ENCODE peak calls at places on chromosomes 13 and 19, in five cellular contexts. Q, E, K, Z and J are unnamed samples.

GRCh38 chr19:2271516-2272103 is 10.4 kb downstream of the PEAK3 start:
- DNase-seq in Q (peak; percentile 94), E (peak; percentile 93), K (no peak), Z (no peak), J (peak; percentile 82)

GRCh38 chr13:101139076-101139475 is 277.2 kb downstream of the NALCN start:
- DNase-seq in Q (peak; percentile 39), E (peak; percentile 48), K (no peak), Z (no peak), J (peak; percentile 14)

GRCh38 chr13:41751277-41751676 is 209.6 kb downstream of the VWA8 start:
- DNase-seq in Q (peak; percentile 42), E (peak; percentile 56), K (no peak), Z (peak; percentile 53), J (peak; percentile 40)

GRCh38 chr19:35253316-35254286 is 4.8 kb downstream of the LSR start:
- DNase-seq in Q (no peak), E (no peak), K (no peak), Z (no peak), J (no peak)

GRCh38 chr13:25046274-25046984 is 49.5 kb upstream of the PABPC3 start:
- DNase-seq in Q (no peak), E (no peak), K (no peak), Z (no peak), J (no peak)

GRCh38 chr19:5804516-5805464 is at the start of gene NRTN:
- DNase-seq in Q (no peak), E (no peak), K (no peak), Z (peak; percentile 33), J (no peak)

GRCh38 chr13:50202485-50202884 is 187.2 kb downstream of the KCNRG start:
- DNase-seq in Q (no peak), E (no peak), K (no peak), Z (no peak), J (no peak)

GRCh38 chr19:49895566-49896297 is 955 bp downstream of the IL4I1 start:
- DNase-seq in Q (no peak), E (no peak), K (no peak), Z (no peak), J (no peak)

GRCh38 chr19:8371011-8371804 is 7.3 kb downstream of the ANGPTL4 start:
- DNase-seq in Q (no peak), E (no peak), K (no peak), Z (no peak), J (no peak)

GRCh38 chr19:29677001-29677781 is 11.9 kb downstream of the PLEKHF1 start:
- DNase-seq in Q (no peak), E (no peak), K (no peak), Z (no peak), J (no peak)

GRCh38 chr13:26656919-26657318 is 99.4 kb downstream of the WASF3 start:
- DNase-seq in Q (peak; percentile 70), E (peak; percentile 61), K (peak; percentile 68), Z (no peak), J (peak; percentile 20)

GRCh38 chr13:114076329-114076761 is 56.1 kb downstream of the RASA3 start:
- DNase-seq in Q (no peak), E (no peak), K (no peak), Z (no peak), J (no peak)

GRCh38 chr13:31267126-31267784 is 67.5 kb downstream of the B3GLCT start:
- DNase-seq in Q (no peak), E (no peak), K (no peak), Z (peak; percentile 27), J (no peak)

GRCh38 chr13:57629821-57630235 is 1.7 kb upstream of the PCDH17 start:
- DNase-seq in Q (peak; percentile 67), E (peak; percentile 80), K (no peak), Z (peak; percentile 92), J (peak; percentile 64)

GRCh38 chr13:89982406-89983085 is 1364.9 kb upstream of the MIR17HG start:
- DNase-seq in Q (peak; percentile 39), E (peak; percentile 54), K (no peak), Z (no peak), J (peak; percentile 40)

GRCh38 chr19:48741222-48741999 is 1.0 kb upstream of the RASIP1 start:
- DNase-seq in Q (no peak), E (no peak), K (no peak), Z (peak; percentile 65), J (no peak)

GRCh38 chr19:58154287-58154678 is 3.7 kb upstream of the ZNF329 start:
- DNase-seq in Q (peak; percentile 55), E (peak; percentile 67), K (no peak), Z (peak; percentile 35), J (peak; percentile 50)

GRCh38 chr13:49936943-49937273 is 768 bp upstream of the SPRYD7 start:
- DNase-seq in Q (no peak), E (no peak), K (no peak), Z (no peak), J (peak; percentile 3)

GRCh38 chr13:29165840-29166239 is 345.7 kb downstream of the MTUS2 start:
- DNase-seq in Q (peak; percentile 1), E (no peak), K (no peak), Z (no peak), J (peak; percentile 25)

GRCh38 chr19:4660181-4660791 is 9.9 kb downstream of the MYDGF start:
- DNase-seq in Q (no peak), E (no peak), K (no peak), Z (no peak), J (no peak)

GRCh38 chr19:12782424-12783225 is 7.3 kb upstream of the HOOK2 start:
- DNase-seq in Q (peak; percentile 82), E (peak; percentile 79), K (no peak), Z (peak; percentile 95), J (peak; percentile 83)

GRCh38 chr19:49911381-49912145 is 14.9 kb upstream of the IL4I1 start:
- DNase-seq in Q (no peak), E (peak; percentile 20), K (no peak), Z (no peak), J (no peak)

GRCh38 chr19:44939668-44940067 is 2.4 kb upstream of the APOC4 start:
- DNase-seq in Q (peak; percentile 30), E (peak; percentile 29), K (no peak), Z (no peak), J (peak; percentile 11)

GRCh38 chr19:49152218-49152550 is 3.0 kb downstream of the HRC start:
- DNase-seq in Q (no peak), E (no peak), K (no peak), Z (no peak), J (no peak)

GRCh38 chr13:39881887-39882286 is 226.4 kb downstream of the COG6 start:
- DNase-seq in Q (peak; percentile 30), E (peak; percentile 30), K (peak; percentile 4), Z (no peak), J (peak; percentile 80)

GRCh38 chr19:6402834-6403608 is 10.1 kb upstream of the GTF2F1 start:
- DNase-seq in Q (peak; percentile 75), E (peak; percentile 79), K (peak; percentile 45), Z (no peak), J (peak; percentile 54)

GRCh38 chr19:21585491-21585890 is 80.1 kb downstream of the ZNF429 start:
- DNase-seq in Q (no peak), E (no peak), K (no peak), Z (no peak), J (no peak)

GRCh38 chr19:21587549-21587948 is 82.1 kb downstream of the ZNF429 start:
- DNase-seq in Q (no peak), E (no peak), K (no peak), Z (no peak), J (no peak)

GRCh38 chr19:21586341-21587116 is 81.1 kb downstream of the ZNF429 start:
- DNase-seq in Q (no peak), E (no peak), K (no peak), Z (no peak), J (no peak)

GRCh38 chr19:21588202-21588601 is 82.8 kb downstream of the ZNF429 start:
- DNase-seq in Q (no peak), E (no peak), K (no peak), Z (no peak), J (no peak)

GRCh38 chr19:21587117-21587461 is 81.7 kb downstream of the ZNF429 start:
- DNase-seq in Q (no peak), E (no peak), K (no peak), Z (peak; percentile 38), J (no peak)
- H3K4me3 ChIP-seq in Q (no peak overlapping the region), E (no peak overlapping the region), K (no peak overlapping the region), Z (peak overlapping the region; percentile 74), J (no peak overlapping the region)

DNA sequence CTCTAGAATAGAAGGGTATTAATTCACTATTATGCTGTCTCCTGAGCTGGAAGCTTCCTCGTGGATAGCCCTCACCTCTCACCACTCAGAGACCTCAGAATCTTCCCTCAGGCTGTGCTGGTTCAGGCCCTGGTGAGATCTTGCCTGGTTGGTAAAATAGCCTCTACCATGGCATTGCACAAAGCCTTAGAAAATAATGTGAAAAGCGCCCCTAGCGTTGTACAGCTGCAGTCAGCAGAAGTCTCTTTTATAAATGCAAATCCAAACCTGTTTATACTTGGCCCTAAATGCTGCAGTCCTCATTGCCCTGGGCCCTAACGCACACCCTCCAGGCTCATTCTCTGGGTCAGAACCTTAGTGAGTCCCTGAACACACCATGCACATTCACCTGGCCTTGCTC is 150.9 kb downstream of the KCTD15 start:
- DNase-seq in Q (no peak), E (no peak), K (no peak), Z (no peak), J (no peak)
- TF ChIP-seq CTCF in Q (no peak), E (peak; percentile 4), K (peak; percentile 3), Z (no peak), J (peak; percentile 19)

DNA sequence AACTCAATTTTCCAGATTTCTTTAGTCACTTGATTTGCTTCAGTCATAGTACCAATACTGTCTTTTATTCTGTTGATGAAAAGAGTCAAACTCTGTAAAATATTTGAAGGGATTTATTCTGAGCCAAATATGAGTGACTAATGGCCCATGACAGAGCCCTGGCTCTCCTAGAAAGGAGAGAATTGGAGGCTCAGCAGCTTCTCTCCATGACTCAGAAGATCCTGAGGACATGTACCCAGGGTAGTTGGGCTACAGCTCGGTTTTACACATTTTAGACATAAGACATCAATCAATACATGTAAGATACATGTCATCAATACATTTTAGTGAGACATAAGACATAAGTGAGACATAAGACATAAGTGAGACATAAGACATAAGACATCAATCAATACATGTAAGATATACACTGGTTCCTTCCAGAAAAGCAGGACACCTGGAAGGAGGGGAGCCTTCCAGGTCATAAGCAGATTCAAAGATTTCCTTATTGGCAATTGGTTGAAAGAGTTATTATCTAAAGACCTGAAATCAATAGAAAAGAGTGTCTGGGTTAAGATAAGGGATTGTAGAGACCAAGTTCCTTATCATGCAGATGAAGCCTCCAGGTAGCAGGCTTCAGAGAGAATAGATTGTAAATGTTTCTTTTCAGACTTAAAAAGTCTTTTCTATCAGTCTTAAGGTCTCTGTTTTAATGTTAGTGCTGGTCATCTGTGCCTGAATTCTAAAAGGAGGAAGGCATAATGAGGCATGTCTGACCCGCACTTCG is 179.8 kb upstream of the RFC3 start:
- DNase-seq in Q (peak; percentile 87), E (peak; percentile 87), K (no peak), Z (no peak), J (peak; percentile 70)
- H3K4me3 ChIP-seq in Q (no peak overlapping the region), E (no peak overlapping the region), K (no peak overlapping the region), Z (no peak overlapping the region), J (no peak overlapping the region)

GRCh38 chr19:14435320-14436050 is 2.4 kb downstream of the PKN1 start:
- DNase-seq in Q (no peak), E (no peak), K (no peak), Z (no peak), J (no peak)

GRCh38 chr19:14432817-14433453 is at the start of gene PKN1:
- DNase-seq in Q (no peak), E (no peak), K (no peak), Z (peak; percentile 79), J (peak; percentile 35)

GRCh38 chr19:14434157-14434501 is 1.0 kb downstream of the PKN1 start:
- DNase-seq in Q (no peak), E (no peak), K (no peak), Z (no peak), J (no peak)

GRCh38 chr19:14434543-14435319 is 1.6 kb downstream of the PKN1 start:
- DNase-seq in Q (peak; percentile 86), E (peak; percentile 92), K (no peak), Z (peak; percentile 79), J (peak; percentile 77)

GRCh38 chr19:14433454-14434156 is 499 bp downstream of the PKN1 start:
- DNase-seq in Q (no peak), E (no peak), K (no peak), Z (peak; percentile 38), J (no peak)
- TF ChIP-seq CTCF in Q (no peak), E (no peak), K (no peak), Z (no peak), J (no peak)